ENCODE peak calls at places on chromosomes 1 and 21, in eight cellular contexts. J is suprapubic skin, X is A549, O is transverse colon, A is upper lobe of left lung, V is K562, G is ovary, B is tibial nerve. D is an unnamed sample.

GRCh38 chr1:232538224-232538942 is 91.5 kb downstream of the SIPA1L2 start:
- DNase-seq in J (no peak), X (peak), O (no peak), A (no peak), V (no peak), G (no peak), B (no peak), D (no peak)

GRCh38 chr1:2546515-2547209 is 9.5 kb upstream of the TNFRSF14 start:
- DNase-seq in J (peak), X (peak), O (peak), A (peak), V (peak), G (no peak), B (peak), D (peak)

GRCh38 chr1:169902750-169903149 is 9.1 kb upstream of the SCYL3 start:
- DNase-seq in J (no peak), X (no peak), O (no peak), A (no peak), V (no peak), G (no peak), B (no peak), D (no peak)

GRCh38 chr1:172292840-172293239 is 127.6 kb upstream of the C1orf105 start:
- DNase-seq in J (no peak), X (no peak), O (no peak), A (no peak), V (no peak), G (no peak), B (no peak), D (no peak)

GRCh38 chr1:40078512-40079333 is 18.3 kb downstream of the PPT1 start:
- DNase-seq in J (no peak), X (peak), O (peak), A (no peak), V (peak), G (no peak), B (peak), D (no peak)

GRCh38 chr1:203041351-203041932 is 15.2 kb downstream of the PPFIA4 start:
- DNase-seq in J (no peak), X (no peak), O (no peak), A (no peak), V (no peak), G (no peak), B (no peak), D (no peak)

GRCh38 chr1:197526736-197527371 is 248.4 kb downstream of the DENND1B start:
- DNase-seq in J (no peak), X (peak), O (no peak), A (no peak), V (peak), G (no peak), B (no peak), D (no peak)

GRCh38 chr1:232793944-232794343 is 11.3 kb upstream of the MAP10 start:
- DNase-seq in J (no peak), X (peak), O (peak), A (no peak), V (no peak), G (no peak), B (no peak), D (no peak)

GRCh38 chr1:27356628-27357280 is 10.0 kb downstream of the MAP3K6 start:
- DNase-seq in J (no peak), X (no peak), O (peak), A (peak), V (no peak), G (no peak), B (no peak), D (no peak)

GRCh38 chr1:196034080-196034706 is 574.0 kb downstream of the KCNT2 start:
- DNase-seq in J (no peak), X (no peak), O (no peak), A (no peak), V (no peak), G (no peak), B (no peak), D (no peak)

GRCh38 chr1:57172040-57172439 is 206.2 kb upstream of the C8B start:
- DNase-seq in J (no peak), X (no peak), O (no peak), A (no peak), V (no peak), G (no peak), B (no peak), D (peak)

GRCh38 chr1:100552922-100553321 is 15.0 kb downstream of the GPR88 start:
- DNase-seq in J (no peak), X (no peak), O (no peak), A (no peak), V (no peak), G (no peak), B (no peak), D (no peak)

GRCh38 chr1:109796484-109797305 is 33.0 kb upstream of the EPS8L3 start:
- DNase-seq in J (peak), X (no peak), O (peak), A (no peak), V (no peak), G (peak), B (no peak), D (no peak)

GRCh38 chr1:153985984-153986761 is at the start of gene RAB13:
- DNase-seq in J (peak), X (peak), O (peak), A (peak), V (peak), G (peak), B (peak), D (peak)

GRCh38 chr1:93730621-93731020 is 49.0 kb upstream of the BCAR3 start:
- DNase-seq in J (no peak), X (no peak), O (no peak), A (no peak), V (no peak), G (no peak), B (no peak), D (no peak)

GRCh38 chr1:229040630-229041358 is 230.1 kb upstream of the RAB4A start:
- DNase-seq in J (no peak), X (no peak), O (no peak), A (no peak), V (no peak), G (no peak), B (no peak), D (peak)

GRCh38 chr1:74935446-74935845 is 198.7 kb upstream of the LHX8 start:
- DNase-seq in J (no peak), X (no peak), O (no peak), A (no peak), V (no peak), G (no peak), B (no peak), D (no peak)

GRCh38 chr1:215891673-215892072 is 324.6 kb downstream of the KCTD3 start:
- DNase-seq in J (no peak), X (no peak), O (no peak), A (no peak), V (no peak), G (no peak), B (no peak), D (no peak)

GRCh38 chr1:160115545-160116276 is at the start of gene ATP1A2:
- DNase-seq in J (no peak), X (no peak), O (no peak), A (no peak), V (no peak), G (no peak), B (no peak), D (no peak)

GRCh38 chr1:248752119-248752931 is 3.2 kb downstream of the LYPD8 start:
- DNase-seq in J (no peak), X (peak), O (no peak), A (no peak), V (no peak), G (no peak), B (no peak), D (no peak)

GRCh38 chr1:119327066-119327435 is 41.5 kb upstream of the HAO2 start:
- DNase-seq in J (no peak), X (no peak), O (no peak), A (peak), V (no peak), G (peak), B (no peak), D (no peak)

GRCh38 chr1:33382651-33383415 is 48.1 kb downstream of the PHC2 start:
- DNase-seq in J (no peak), X (no peak), O (no peak), A (no peak), V (no peak), G (no peak), B (no peak), D (no peak)

GRCh38 chr1:86504895-86505625 is 36.3 kb downstream of the CLCA1 start:
- DNase-seq in J (no peak), X (no peak), O (peak), A (no peak), V (no peak), G (no peak), B (no peak), D (no peak)

GRCh38 chr1:154351363-154352068 is 26.2 kb downstream of the ATP8B2 start:
- DNase-seq in J (no peak), X (peak), O (peak), A (no peak), V (no peak), G (no peak), B (no peak), D (no peak)

GRCh38 chr1:62076286-62076685 is 118.4 kb upstream of the L1TD1 start:
- DNase-seq in J (no peak), X (peak), O (no peak), A (no peak), V (peak), G (no peak), B (no peak), D (no peak)

GRCh38 chr1:169128565-169128964 is 22.1 kb downstream of the ATP1B1 start:
- DNase-seq in J (no peak), X (no peak), O (no peak), A (no peak), V (no peak), G (no peak), B (no peak), D (no peak)

GRCh38 chr1:222620566-222620965 is 2.7 kb downstream of the MIA3 start:
- DNase-seq in J (no peak), X (no peak), O (no peak), A (no peak), V (no peak), G (no peak), B (no peak), D (no peak)

GRCh38 chr1:230550428-230550827 is 91.9 kb upstream of the COG2 start:
- DNase-seq in J (no peak), X (peak), O (no peak), A (no peak), V (no peak), G (no peak), B (no peak), D (peak)

GRCh38 chr21:44872266-44872567 is 1.3 kb downstream of the PTTG1IP start:
- DNase-seq in J (no peak), X (no peak), O (no peak), A (no peak), V (no peak), G (no peak), B (no peak), D (no peak)

GRCh38 chr21:44873356-44874239 is at the start of gene PTTG1IP:
- DNase-seq in J (peak), X (peak), O (peak), A (peak), V (peak), G (peak), B (peak), D (peak)

GRCh38 chr21:44874240-44874496 is 678 bp upstream of the PTTG1IP start:
- DNase-seq in J (no peak), X (no peak), O (no peak), A (no peak), V (no peak), G (no peak), B (no peak), D (no peak)

GRCh38 chr21:44871576-44872265 is 1.8 kb downstream of the PTTG1IP start:
- DNase-seq in J (peak), X (peak), O (peak), A (no peak), V (no peak), G (peak), B (peak), D (no peak)

GRCh38 chr21:44872568-44873355 is 728 bp downstream of the PTTG1IP start:
- DNase-seq in J (peak), X (no peak), O (peak), A (peak), V (no peak), G (peak), B (no peak), D (no peak)
- TF ChIP-seq EP300 in J (no peak), X (no peak), O (no peak), A (no peak), V (no peak), G (no peak), B (no peak), D (no peak)

GRCh38 chr1:150979723-150980056 is 2.4 kb upstream of the ANXA9 start:
- DNase-seq in J (no peak), X (no peak), O (no peak), A (no peak), V (no peak), G (no peak), B (no peak), D (no peak)

GRCh38 chr1:150974580-150975478 is at the start of gene CERS2:
- DNase-seq in J (peak), X (peak), O (peak), A (peak), V (peak), G (peak), B (peak), D (no peak)

GRCh38 chr1:150976401-150976821 is 1.8 kb upstream of the CERS2 start:
- DNase-seq in J (no peak), X (no peak), O (no peak), A (no peak), V (no peak), G (no peak), B (no peak), D (no peak)

GRCh38 chr1:150979007-150979722 is 2.9 kb upstream of the ANXA9 start:
- DNase-seq in J (peak), X (peak), O (peak), A (no peak), V (peak), G (peak), B (peak), D (peak)

DNA sequence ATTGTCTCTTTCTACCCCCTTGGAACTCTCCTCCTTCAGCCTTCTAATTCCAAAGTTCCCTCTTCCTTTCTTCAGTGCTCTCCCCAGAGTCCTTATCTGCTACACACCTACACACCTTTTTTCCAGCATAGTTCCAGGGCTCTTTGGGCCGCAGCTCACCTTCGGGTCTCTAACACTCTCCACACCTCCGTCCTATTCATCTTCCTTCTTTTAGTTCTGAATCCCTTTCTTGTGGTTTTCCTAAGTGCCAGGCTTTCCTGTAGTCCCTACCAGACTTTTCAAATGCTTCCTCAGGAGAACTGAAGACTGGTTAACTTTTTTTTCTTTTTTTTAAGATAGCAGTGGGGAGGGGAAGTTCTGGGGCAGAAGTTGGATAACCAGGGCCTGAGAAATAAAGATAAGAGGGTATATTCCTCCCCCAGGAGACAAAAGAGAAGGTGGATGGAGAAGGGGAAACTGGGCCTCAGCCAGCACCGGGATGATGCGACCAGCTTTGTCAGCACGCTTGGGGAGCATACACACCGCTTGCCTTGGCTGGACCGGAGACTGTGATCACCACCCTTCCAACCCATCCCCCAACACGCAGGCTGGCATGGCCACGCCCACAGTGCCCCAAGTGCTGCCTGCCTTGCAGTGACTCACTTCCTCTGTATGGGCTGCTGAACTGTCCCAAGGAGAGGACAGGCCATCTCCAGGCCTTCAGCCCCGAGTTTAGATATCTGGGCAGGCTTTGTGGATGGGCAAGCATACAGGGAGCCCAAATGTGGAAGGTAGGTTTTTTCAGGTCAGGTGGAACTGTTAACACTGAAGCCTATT is 2.5 kb upstream of the CERS2 start:
- DNase-seq in J (peak), X (peak), O (peak), A (peak), V (peak), G (peak), B (peak), D (no peak)
- TF ChIP-seq EP300 in J (no peak), X (no peak), O (no peak), A (no peak), V (peak), G (no peak), B (peak), D (no peak)

GRCh38 chr1:12052997-12053686 is 10.0 kb upstream of the TNFRSF8 start:
- DNase-seq in J (no peak), X (no peak), O (no peak), A (peak), V (no peak), G (peak), B (no peak), D (no peak)
- TF ChIP-seq EP300 in J (no peak), X (no peak), O (no peak), A (no peak), V (no peak), G (no peak), B (no peak), D (no peak)

GRCh38 chr1:185345913-185346717 is 29.1 kb upstream of the IVNS1ABP start:
- DNase-seq in J (no peak), X (no peak), O (no peak), A (no peak), V (no peak), G (no peak), B (no peak), D (no peak)
- TF ChIP-seq EP300 in J (no peak), X (no peak), O (no peak), A (no peak), V (no peak), G (no peak), B (peak), D (no peak)

GRCh38 chr1:77631751-77632150 is 50.7 kb downstream of the ZZZ3 start:
- DNase-seq in J (no peak), X (no peak), O (no peak), A (no peak), V (no peak), G (no peak), B (no peak), D (no peak)

GRCh38 chr1:77632216-77632615 is 50.2 kb downstream of the ZZZ3 start:
- DNase-seq in J (no peak), X (no peak), O (no peak), A (no peak), V (no peak), G (no peak), B (no peak), D (no peak)

GRCh38 chr1:77639056-77639455 is 43.4 kb downstream of the ZZZ3 start:
- DNase-seq in J (no peak), X (peak), O (no peak), A (no peak), V (no peak), G (no peak), B (no peak), D (no peak)

GRCh38 chr1:77639557-77640069 is 42.8 kb downstream of the ZZZ3 start:
- DNase-seq in J (no peak), X (no peak), O (no peak), A (no peak), V (no peak), G (no peak), B (no peak), D (no peak)

GRCh38 chr1:77636864-77637263 is 45.6 kb downstream of the ZZZ3 start:
- DNase-seq in J (no peak), X (no peak), O (no peak), A (no peak), V (no peak), G (no peak), B (no peak), D (no peak)
- TF ChIP-seq EP300 in J (no peak), X (no peak), O (no peak), A (no peak), V (no peak), G (no peak), B (no peak), D (no peak)

GRCh38 chr1:84827976-84828375 is 65.0 kb downstream of the LPAR3 start:
- DNase-seq in J (no peak), X (no peak), O (no peak), A (no peak), V (no peak), G (no peak), B (no peak), D (no peak)

GRCh38 chr1:84834419-84835064 is 58.5 kb downstream of the LPAR3 start:
- DNase-seq in J (no peak), X (peak), O (no peak), A (no peak), V (no peak), G (no peak), B (no peak), D (no peak)

GRCh38 chr1:84827566-84827965 is 65.4 kb downstream of the LPAR3 start:
- DNase-seq in J (no peak), X (no peak), O (no peak), A (no peak), V (no peak), G (no peak), B (no peak), D (no peak)

GRCh38 chr1:84833198-84833597 is 59.8 kb downstream of the LPAR3 start:
- DNase-seq in J (no peak), X (no peak), O (no peak), A (no peak), V (no peak), G (no peak), B (no peak), D (no peak)

GRCh38 chr1:84830136-84830535 is 62.9 kb downstream of the LPAR3 start:
- DNase-seq in J (no peak), X (no peak), O (no peak), A (no peak), V (no peak), G (no peak), B (no peak), D (peak)
- TF ChIP-seq EP300 in J (no peak), X (no peak), O (no peak), A (no peak), V (no peak), G (no peak), B (no peak), D (no peak)

GRCh38 chr1:49627781-49628180 is 396.0 kb downstream of the AGBL4 start:
- DNase-seq in J (no peak), X (no peak), O (no peak), A (no peak), V (no peak), G (no peak), B (no peak), D (no peak)
- TF ChIP-seq EP300 in J (no peak), X (no peak), O (no peak), A (no peak), V (no peak), G (no peak), B (no peak), D (no peak)

GRCh38 chr1:81071072-81071858 is 729.5 kb upstream of the ADGRL2 start:
- DNase-seq in J (no peak), X (no peak), O (no peak), A (no peak), V (no peak), G (no peak), B (no peak), D (no peak)
- TF ChIP-seq EP300 in J (no peak), X (no peak), O (no peak), A (no peak), V (no peak), G (no peak), B (no peak), D (no peak)

GRCh38 chr1:244918422-244919319 is 54.3 kb upstream of the HNRNPU start:
- DNase-seq in J (no peak), X (peak), O (peak), A (peak), V (peak), G (peak), B (no peak), D (no peak)

GRCh38 chr1:244915736-244916135 is 51.4 kb upstream of the HNRNPU start:
- DNase-seq in J (no peak), X (no peak), O (no peak), A (no peak), V (no peak), G (no peak), B (no peak), D (no peak)

GRCh38 chr1:244913806-244914205 is 49.5 kb upstream of the HNRNPU start:
- DNase-seq in J (no peak), X (no peak), O (no peak), A (no peak), V (no peak), G (no peak), B (no peak), D (no peak)

GRCh38 chr1:244919320-244920282 is 55.3 kb upstream of the HNRNPU start:
- DNase-seq in J (no peak), X (no peak), O (no peak), A (no peak), V (no peak), G (no peak), B (no peak), D (no peak)

GRCh38 chr1:244917271-244917670 is 52.9 kb upstream of the HNRNPU start:
- DNase-seq in J (no peak), X (no peak), O (no peak), A (no peak), V (no peak), G (no peak), B (no peak), D (no peak)
- TF ChIP-seq EP300 in J (no peak), X (no peak), O (no peak), A (no peak), V (no peak), G (no peak), B (no peak), D (no peak)

GRCh38 chr21:43268086-43268803 is 99.4 kb downstream of the CRYAA start:
- DNase-seq in J (no peak), X (no peak), O (no peak), A (no peak), V (no peak), G (peak), B (no peak), D (no peak)
- TF ChIP-seq EP300 in J (no peak), X (no peak), O (no peak), A (no peak), V (no peak), G (no peak), B (no peak), D (no peak)

D was measured in esophagus muscularis mucosa.